ENCODE peak calls at places on chromosomes 5 and 9, in four cellular contexts. N is AG08396, T is Right ventricle myocardium superior, M is LNCaP clone FGC. X is an unnamed sample.

GRCh38 chr5:87924451-87924850 is 344.2 kb downstream of the TMEM161B start:
- DNase-seq in N (no peak), T (no peak), M (no peak), X (no peak)

GRCh38 chr9:97632406-97632991 is 669 bp downstream of the TSTD2 start:
- DNase-seq in N (peak), T (peak), M (no peak), X (peak)

GRCh38 chr5:96157077-96157780 is 195.6 kb upstream of the ELL2 start:
- DNase-seq in N (no peak), T (no peak), M (no peak), X (no peak)

GRCh38 chr9:89954229-89954628 is 349.4 kb downstream of the GADD45G start:
- DNase-seq in N (no peak), T (no peak), M (no peak), X (no peak)

GRCh38 chr5:1765141-1765879 is 34.3 kb downstream of the MRPL36 start:
- DNase-seq in N (no peak), T (peak), M (no peak), X (no peak)

GRCh38 chr5:153896701-153897100 is 142.0 kb downstream of the FAM114A2 start:
- DNase-seq in N (peak), T (no peak), M (no peak), X (no peak)

GRCh38 chr9:105299190-105299854 is 54.9 kb downstream of the SLC44A1 start:
- DNase-seq in N (peak), T (no peak), M (no peak), X (no peak)

GRCh38 chr5:105331558-105331957 is 1769.0 kb upstream of the NUDT12 start:
- DNase-seq in N (no peak), T (no peak), M (no peak), X (no peak)

X was measured in activated CD8-positive, alpha-beta memory T cell treated with anti-CD3 and anti-CD28 coated beads, Interleukin-2, amount 50 U/mL, for 48 hours.